ENCODE peak calls at places on chromosome 7, in six cellular contexts. One of them, this sample, is unnamed.

GRCh38 chr7:54992876-54993490 is 25.8 kb upstream of the EGFR start:
- DNase-seq in iris pigment epithelial cell: peak
- DNase-seq in RPMI7951: no peak
- DNase-seq in osteoblast: no peak
- DNase-seq in GM04503: no peak
- DNase-seq in substantia nigra: no peak
- DNase-seq in this sample: no peak

GRCh38 chr7:71131753-71132520 is at the start of gene GALNT17:
- DNase-seq in iris pigment epithelial cell: peak
- DNase-seq in osteoblast: no peak
- DNase-seq in RPMI7951: no peak
- DNase-seq in substantia nigra: no peak
- DNase-seq in GM04503: no peak
- DNase-seq in this sample: no peak

GRCh38 chr7:99625321-99625720 is 8.6 kb downstream of the ZSCAN25 start:
- DNase-seq in substantia nigra: no peak
- DNase-seq in GM04503: no peak
- DNase-seq in osteoblast: no peak
- DNase-seq in RPMI7951: no peak
- DNase-seq in iris pigment epithelial cell: no peak
- DNase-seq in this sample: no peak

GRCh38 chr7:28988818-28989595 is 30.9 kb upstream of the TRIL start:
- DNase-seq in GM04503: peak
- DNase-seq in substantia nigra: no peak
- DNase-seq in osteoblast: peak
- DNase-seq in iris pigment epithelial cell: peak
- DNase-seq in RPMI7951: peak
- DNase-seq in this sample: peak

GRCh38 chr7:116317907-116318306 is 107.6 kb downstream of the TES start:
- DNase-seq in osteoblast: no peak
- DNase-seq in GM04503: no peak
- DNase-seq in RPMI7951: peak
- DNase-seq in iris pigment epithelial cell: peak
- DNase-seq in substantia nigra: no peak
- DNase-seq in this sample: no peak

GRCh38 chr7:4792537-4793126 is 17.2 kb downstream of the AP5Z1 start:
- DNase-seq in iris pigment epithelial cell: peak
- DNase-seq in GM04503: no peak
- DNase-seq in osteoblast: peak
- DNase-seq in RPMI7951: no peak
- DNase-seq in substantia nigra: no peak
- DNase-seq in this sample: no peak

GRCh38 chr7:51045319-51046102 is 262.8 kb upstream of the GRB10 start:
- DNase-seq in GM04503: peak
- DNase-seq in osteoblast: peak
- DNase-seq in iris pigment epithelial cell: peak
- DNase-seq in RPMI7951: peak
- DNase-seq in substantia nigra: no peak
- DNase-seq in this sample: peak

GRCh38 chr7:86785641-86786040 is 141.9 kb downstream of the GRM3 start:
- DNase-seq in osteoblast: no peak
- DNase-seq in GM04503: no peak
- DNase-seq in substantia nigra: no peak
- DNase-seq in iris pigment epithelial cell: no peak
- DNase-seq in RPMI7951: no peak
- DNase-seq in this sample: no peak

GRCh38 chr7:30778246-30779025 is 7.2 kb downstream of the MINDY4 start:
- DNase-seq in GM04503: no peak
- DNase-seq in osteoblast: peak
- DNase-seq in RPMI7951: peak
- DNase-seq in substantia nigra: no peak
- DNase-seq in iris pigment epithelial cell: peak
- DNase-seq in this sample: peak

GRCh38 chr7:14639329-14639728 is 263.2 kb downstream of the DGKB start:
- DNase-seq in osteoblast: no peak
- DNase-seq in iris pigment epithelial cell: no peak
- DNase-seq in GM04503: no peak
- DNase-seq in RPMI7951: no peak
- DNase-seq in substantia nigra: no peak
- DNase-seq in this sample: no peak

GRCh38 chr7:151864561-151864960 is 12.4 kb downstream of the PRKAG2 start:
- DNase-seq in iris pigment epithelial cell: no peak
- DNase-seq in osteoblast: no peak
- DNase-seq in RPMI7951: no peak
- DNase-seq in GM04503: no peak
- DNase-seq in substantia nigra: no peak
- DNase-seq in this sample: no peak

GRCh38 chr7:42385912-42386311 is 148.9 kb upstream of the GLI3 start:
- DNase-seq in GM04503: no peak
- DNase-seq in iris pigment epithelial cell: no peak
- DNase-seq in substantia nigra: no peak
- DNase-seq in osteoblast: no peak
- DNase-seq in RPMI7951: peak
- DNase-seq in this sample: no peak

GRCh38 chr7:66276363-66276762 is 71.2 kb downstream of the TPST1 start:
- DNase-seq in RPMI7951: no peak
- DNase-seq in osteoblast: no peak
- DNase-seq in iris pigment epithelial cell: no peak
- DNase-seq in substantia nigra: no peak
- DNase-seq in GM04503: no peak
- DNase-seq in this sample: no peak

GRCh38 chr7:139853576-139854511 is 24.8 kb downstream of the TBXAS1 start:
- DNase-seq in osteoblast: no peak
- DNase-seq in RPMI7951: peak
- DNase-seq in GM04503: peak
- DNase-seq in substantia nigra: no peak
- DNase-seq in iris pigment epithelial cell: peak
- DNase-seq in this sample: peak

GRCh38 chr7:17638727-17639126 is 301.6 kb downstream of the SNX13 start:
- DNase-seq in iris pigment epithelial cell: peak
- DNase-seq in osteoblast: no peak
- DNase-seq in GM04503: no peak
- DNase-seq in substantia nigra: no peak
- DNase-seq in RPMI7951: no peak
- DNase-seq in this sample: no peak

GRCh38 chr7:8500286-8500685 is 66.9 kb downstream of the NXPH1 start:
- DNase-seq in osteoblast: peak
- DNase-seq in RPMI7951: peak
- DNase-seq in substantia nigra: no peak
- DNase-seq in GM04503: no peak
- DNase-seq in iris pigment epithelial cell: no peak
- DNase-seq in this sample: no peak

GRCh38 chr7:148108381-148108780 is 482.2 kb upstream of the C7orf33 start:
- DNase-seq in GM04503: no peak
- DNase-seq in osteoblast: no peak
- DNase-seq in RPMI7951: no peak
- DNase-seq in substantia nigra: no peak
- DNase-seq in iris pigment epithelial cell: no peak
- DNase-seq in this sample: no peak

GRCh38 chr7:77239471-77239870 is 39.9 kb upstream of the FGL2 start:
- DNase-seq in RPMI7951: no peak
- DNase-seq in GM04503: no peak
- DNase-seq in osteoblast: no peak
- DNase-seq in substantia nigra: no peak
- DNase-seq in iris pigment epithelial cell: no peak
- DNase-seq in this sample: no peak

GRCh38 chr7:107563761-107564552 is at the start of the genes COG5 and DUS4L:
- DNase-seq in RPMI7951: peak
- DNase-seq in GM04503: no peak
- DNase-seq in substantia nigra: peak
- DNase-seq in iris pigment epithelial cell: peak
- DNase-seq in osteoblast: peak
- DNase-seq in this sample: peak

GRCh38 chr7:158442260-158442659 is 145.4 kb downstream of the PTPRN2 start:
- DNase-seq in iris pigment epithelial cell: peak
- DNase-seq in osteoblast: no peak
- DNase-seq in RPMI7951: no peak
- DNase-seq in substantia nigra: no peak
- DNase-seq in GM04503: no peak
- DNase-seq in this sample: no peak

GRCh38 chr7:157715071-157715937 is 378.5 kb downstream of the DNAJB6 start:
- DNase-seq in GM04503: no peak
- DNase-seq in RPMI7951: no peak
- DNase-seq in substantia nigra: no peak
- DNase-seq in osteoblast: no peak
- DNase-seq in iris pigment epithelial cell: no peak
- DNase-seq in this sample: no peak

GRCh38 chr7:105238198-105238765 is 150.4 kb downstream of the SRPK2 start:
- DNase-seq in substantia nigra: no peak
- DNase-seq in RPMI7951: peak
- DNase-seq in iris pigment epithelial cell: no peak
- DNase-seq in osteoblast: no peak
- DNase-seq in GM04503: no peak
- DNase-seq in this sample: no peak

GRCh38 chr7:2596636-2597635 is 34.9 kb upstream of the TTYH3 start:
- DNase-seq in osteoblast: peak
- DNase-seq in substantia nigra: no peak
- DNase-seq in GM04503: no peak
- DNase-seq in RPMI7951: no peak
- DNase-seq in iris pigment epithelial cell: no peak
- DNase-seq in this sample: no peak

GRCh38 chr7:45979275-45980180 is 58.5 kb upstream of the IGFBP3 start:
- DNase-seq in osteoblast: no peak
- DNase-seq in GM04503: no peak
- DNase-seq in substantia nigra: no peak
- DNase-seq in iris pigment epithelial cell: no peak
- DNase-seq in RPMI7951: no peak
- DNase-seq in this sample: no peak

GRCh38 chr7:134777470-134777869 is 2.0 kb upstream of the CALD1 start:
- DNase-seq in osteoblast: no peak
- DNase-seq in RPMI7951: no peak
- DNase-seq in iris pigment epithelial cell: no peak
- DNase-seq in substantia nigra: no peak
- DNase-seq in GM04503: no peak
- DNase-seq in this sample: peak

GRCh38 chr7:4957847-4958476 is 1.0 kb downstream of the MMD2 start:
- DNase-seq in RPMI7951: no peak
- DNase-seq in osteoblast: no peak
- DNase-seq in iris pigment epithelial cell: no peak
- DNase-seq in substantia nigra: no peak
- DNase-seq in GM04503: no peak
- DNase-seq in this sample: no peak

GRCh38 chr7:158078161-158078910 is 509.3 kb downstream of the PTPRN2 start:
- DNase-seq in iris pigment epithelial cell: no peak
- DNase-seq in RPMI7951: no peak
- DNase-seq in osteoblast: no peak
- DNase-seq in GM04503: no peak
- DNase-seq in substantia nigra: no peak
- DNase-seq in this sample: no peak

GRCh38 chr7:918441-919113 is 35.9 kb downstream of the ADAP1 start:
- DNase-seq in substantia nigra: no peak
- DNase-seq in GM04503: no peak
- DNase-seq in osteoblast: no peak
- DNase-seq in RPMI7951: no peak
- DNase-seq in iris pigment epithelial cell: no peak
- DNase-seq in this sample: no peak

GRCh38 chr7:43462836-43463235 is 120.1 kb upstream of the STK17A start:
- DNase-seq in substantia nigra: no peak
- DNase-seq in iris pigment epithelial cell: no peak
- DNase-seq in osteoblast: no peak
- DNase-seq in RPMI7951: no peak
- DNase-seq in GM04503: no peak
- DNase-seq in this sample: no peak

GRCh38 chr7:142006577-142006976 is 10.9 kb downstream of the MGAM start:
- DNase-seq in substantia nigra: no peak
- DNase-seq in RPMI7951: no peak
- DNase-seq in GM04503: no peak
- DNase-seq in iris pigment epithelial cell: no peak
- DNase-seq in osteoblast: no peak
- DNase-seq in this sample: no peak

GRCh38 chr7:13774976-13775375 is 214.5 kb downstream of the ETV1 start:
- DNase-seq in substantia nigra: no peak
- DNase-seq in iris pigment epithelial cell: no peak
- DNase-seq in RPMI7951: no peak
- DNase-seq in osteoblast: no peak
- DNase-seq in GM04503: no peak
- DNase-seq in this sample: no peak

GRCh38 chr7:24819916-24820689 is 62.8 kb upstream of the GSDME start:
- DNase-seq in substantia nigra: peak
- DNase-seq in GM04503: no peak
- DNase-seq in RPMI7951: peak
- DNase-seq in osteoblast: peak
- DNase-seq in iris pigment epithelial cell: peak
- DNase-seq in this sample: peak

GRCh38 chr7:113890326-113891030 is 28.3 kb downstream of the PPP1R3A start:
- DNase-seq in iris pigment epithelial cell: peak
- DNase-seq in substantia nigra: no peak
- DNase-seq in osteoblast: peak
- DNase-seq in GM04503: peak
- DNase-seq in RPMI7951: no peak
- DNase-seq in this sample: no peak